ENCODE peak calls at places on chromosomes 16 and 17, in seven cellular contexts. One of them, this sample, is unnamed.

GRCh38 chr16:88355389-88356123 is 27.2 kb upstream of the ZNF469 start:
- DNase-seq in psoas muscle: no peak
- DNase-seq in AG04449: no peak
- DNase-seq in mammary epithelial cell: no peak
- DNase-seq in ascending aorta: no peak
- DNase-seq in right atrium auricular region: no peak
- DNase-seq in suprapubic skin: no peak
- DNase-seq in this sample: no peak

GRCh38 chr16:87074635-87075318 is 242.4 kb downstream of the C16orf95 start:
- DNase-seq in suprapubic skin: no peak
- DNase-seq in ascending aorta: no peak
- DNase-seq in psoas muscle: no peak
- DNase-seq in right atrium auricular region: no peak
- DNase-seq in mammary epithelial cell: no peak
- DNase-seq in AG04449: no peak
- DNase-seq in this sample: no peak

GRCh38 chr16:85258616-85259015 is 146.3 kb upstream of the CIBAR2 start:
- DNase-seq in right atrium auricular region: no peak
- DNase-seq in mammary epithelial cell: no peak
- DNase-seq in suprapubic skin: no peak
- DNase-seq in ascending aorta: no peak
- DNase-seq in AG04449: no peak
- DNase-seq in psoas muscle: no peak
- DNase-seq in this sample: no peak

GRCh38 chr17:69909389-69909788 is 165.6 kb upstream of the KCNJ16 start:
- DNase-seq in ascending aorta: no peak
- DNase-seq in AG04449: no peak
- DNase-seq in right atrium auricular region: no peak
- DNase-seq in psoas muscle: no peak
- DNase-seq in mammary epithelial cell: peak
- DNase-seq in suprapubic skin: no peak
- DNase-seq in this sample: no peak

GRCh38 chr16:9124908-9125584 is 33.6 kb downstream of the HAPSTR1 start:
- DNase-seq in ascending aorta: peak
- DNase-seq in mammary epithelial cell: no peak
- DNase-seq in suprapubic skin: no peak
- DNase-seq in psoas muscle: no peak
- DNase-seq in AG04449: no peak
- DNase-seq in right atrium auricular region: peak
- DNase-seq in this sample: no peak

GRCh38 chr17:77837917-77838316 is 120.6 kb upstream of the TNRC6C start:
- DNase-seq in suprapubic skin: no peak
- DNase-seq in ascending aorta: peak
- DNase-seq in AG04449: no peak
- DNase-seq in mammary epithelial cell: no peak
- DNase-seq in psoas muscle: no peak
- DNase-seq in right atrium auricular region: no peak
- DNase-seq in this sample: no peak

GRCh38 chr17:72118588-72119279 is 2.1 kb upstream of the SOX9 start:
- DNase-seq in right atrium auricular region: peak
- DNase-seq in AG04449: no peak
- DNase-seq in ascending aorta: no peak
- DNase-seq in psoas muscle: peak
- DNase-seq in mammary epithelial cell: peak
- DNase-seq in suprapubic skin: no peak
- DNase-seq in this sample: no peak

GRCh38 chr16:30346286-30346685 is 8.8 kb downstream of the CD2BP2 start:
- DNase-seq in mammary epithelial cell: no peak
- DNase-seq in ascending aorta: no peak
- DNase-seq in suprapubic skin: peak
- DNase-seq in AG04449: no peak
- DNase-seq in right atrium auricular region: no peak
- DNase-seq in psoas muscle: peak
- DNase-seq in this sample: no peak

GRCh38 chr16:86307518-86307903 is 202.8 kb upstream of the FOXF1 start:
- DNase-seq in psoas muscle: no peak
- DNase-seq in suprapubic skin: no peak
- DNase-seq in mammary epithelial cell: peak
- DNase-seq in AG04449: peak
- DNase-seq in ascending aorta: no peak
- DNase-seq in right atrium auricular region: no peak
- DNase-seq in this sample: no peak

GRCh38 chr17:2034806-2035548 is 5.0 kb downstream of the DPH1 start:
- DNase-seq in psoas muscle: no peak
- DNase-seq in suprapubic skin: no peak
- DNase-seq in AG04449: peak
- DNase-seq in mammary epithelial cell: no peak
- DNase-seq in right atrium auricular region: no peak
- DNase-seq in ascending aorta: no peak
- DNase-seq in this sample: no peak

GRCh38 chr17:48840441-48840840 is 9.6 kb downstream of the CALCOCO2 start:
- DNase-seq in ascending aorta: no peak
- DNase-seq in suprapubic skin: no peak
- DNase-seq in mammary epithelial cell: no peak
- DNase-seq in psoas muscle: no peak
- DNase-seq in right atrium auricular region: no peak
- DNase-seq in AG04449: no peak
- DNase-seq in this sample: no peak

GRCh38 chr17:81130385-81131288 is 34.7 kb upstream of the PVALEF start:
- DNase-seq in ascending aorta: no peak
- DNase-seq in suprapubic skin: no peak
- DNase-seq in AG04449: no peak
- DNase-seq in mammary epithelial cell: no peak
- DNase-seq in psoas muscle: no peak
- DNase-seq in right atrium auricular region: no peak
- DNase-seq in this sample: no peak

GRCh38 chr17:76014925-76015261 is 12.2 kb downstream of the EVPL start:
- DNase-seq in suprapubic skin: no peak
- DNase-seq in right atrium auricular region: no peak
- DNase-seq in psoas muscle: no peak
- DNase-seq in mammary epithelial cell: peak
- DNase-seq in ascending aorta: no peak
- DNase-seq in AG04449: no peak
- DNase-seq in this sample: no peak

GRCh38 chr16:87648236-87648635 is 45.9 kb downstream of the JPH3 start:
- DNase-seq in suprapubic skin: no peak
- DNase-seq in mammary epithelial cell: no peak
- DNase-seq in ascending aorta: no peak
- DNase-seq in AG04449: no peak
- DNase-seq in right atrium auricular region: no peak
- DNase-seq in psoas muscle: no peak
- DNase-seq in this sample: no peak

GRCh38 chr16:75305364-75306101 is 54.1 kb upstream of the BCAR1 start:
- DNase-seq in psoas muscle: peak
- DNase-seq in mammary epithelial cell: peak
- DNase-seq in ascending aorta: peak
- DNase-seq in suprapubic skin: peak
- DNase-seq in right atrium auricular region: peak
- DNase-seq in AG04449: peak
- DNase-seq in this sample: peak

GRCh38 chr17:34623856-34624766 is 44.7 kb downstream of the TMEM132E start:
- DNase-seq in right atrium auricular region: no peak
- DNase-seq in mammary epithelial cell: no peak
- DNase-seq in suprapubic skin: no peak
- DNase-seq in ascending aorta: no peak
- DNase-seq in AG04449: no peak
- DNase-seq in psoas muscle: no peak
- DNase-seq in this sample: no peak

GRCh38 chr16:54503011-54503410 is 216.4 kb upstream of the IRX3 start:
- DNase-seq in AG04449: no peak
- DNase-seq in right atrium auricular region: peak
- DNase-seq in suprapubic skin: peak
- DNase-seq in psoas muscle: peak
- DNase-seq in ascending aorta: no peak
- DNase-seq in mammary epithelial cell: no peak
- DNase-seq in this sample: no peak

GRCh38 chr16:17328971-17329370 is 141.8 kb downstream of the XYLT1 start:
- DNase-seq in ascending aorta: peak
- DNase-seq in mammary epithelial cell: no peak
- DNase-seq in suprapubic skin: no peak
- DNase-seq in AG04449: no peak
- DNase-seq in psoas muscle: no peak
- DNase-seq in right atrium auricular region: peak
- DNase-seq in this sample: no peak

GRCh38 chr16:85915125-85915845 is 16.3 kb downstream of the IRF8 start:
- DNase-seq in AG04449: no peak
- DNase-seq in ascending aorta: no peak
- DNase-seq in right atrium auricular region: no peak
- DNase-seq in psoas muscle: no peak
- DNase-seq in mammary epithelial cell: no peak
- DNase-seq in suprapubic skin: no peak
- DNase-seq in this sample: no peak

GRCh38 chr17:79420318-79421243 is 190.3 kb downstream of the RBFOX3 start:
- DNase-seq in suprapubic skin: no peak
- DNase-seq in psoas muscle: no peak
- DNase-seq in ascending aorta: no peak
- DNase-seq in AG04449: no peak
- DNase-seq in mammary epithelial cell: peak
- DNase-seq in right atrium auricular region: no peak
- DNase-seq in this sample: no peak

GRCh38 chr16:25372716-25373115 is 115.1 kb upstream of the ZKSCAN2 start:
- DNase-seq in ascending aorta: no peak
- DNase-seq in AG04449: no peak
- DNase-seq in mammary epithelial cell: no peak
- DNase-seq in suprapubic skin: no peak
- DNase-seq in psoas muscle: no peak
- DNase-seq in right atrium auricular region: no peak
- DNase-seq in this sample: no peak
- TF ChIP-seq CTCF in ascending aorta: no peak
- TF ChIP-seq CTCF in AG04449: no peak
- TF ChIP-seq CTCF in mammary epithelial cell: no peak
- TF ChIP-seq CTCF in suprapubic skin: no peak
- TF ChIP-seq CTCF in psoas muscle: no peak
- TF ChIP-seq CTCF in right atrium auricular region: no peak
- TF ChIP-seq CTCF in this sample: no peak

GRCh38 chr17:29008591-29008990 is 2.8 kb upstream of the SEZ6 start:
- DNase-seq in mammary epithelial cell: no peak
- DNase-seq in AG04449: no peak
- DNase-seq in suprapubic skin: no peak
- DNase-seq in psoas muscle: no peak
- DNase-seq in ascending aorta: no peak
- DNase-seq in right atrium auricular region: no peak
- DNase-seq in this sample: no peak

GRCh38 chr17:29005562-29005887 is 308 bp downstream of the SEZ6 start:
- DNase-seq in AG04449: no peak
- DNase-seq in right atrium auricular region: no peak
- DNase-seq in mammary epithelial cell: no peak
- DNase-seq in psoas muscle: no peak
- DNase-seq in suprapubic skin: no peak
- DNase-seq in ascending aorta: no peak
- DNase-seq in this sample: no peak

GRCh38 chr17:29004081-29004692 is 1.6 kb downstream of the SEZ6 start:
- DNase-seq in suprapubic skin: no peak
- DNase-seq in AG04449: no peak
- DNase-seq in ascending aorta: no peak
- DNase-seq in psoas muscle: no peak
- DNase-seq in right atrium auricular region: no peak
- DNase-seq in mammary epithelial cell: peak
- DNase-seq in this sample: no peak

GRCh38 chr17:29007456-29008455 is 1.9 kb upstream of the SEZ6 start:
- DNase-seq in AG04449: no peak
- DNase-seq in psoas muscle: no peak
- DNase-seq in right atrium auricular region: no peak
- DNase-seq in suprapubic skin: no peak
- DNase-seq in mammary epithelial cell: peak
- DNase-seq in ascending aorta: no peak
- DNase-seq in this sample: no peak

GRCh38 chr17:29005936-29006438 is at the start of gene SEZ6:
- DNase-seq in ascending aorta: peak
- DNase-seq in psoas muscle: peak
- DNase-seq in right atrium auricular region: peak
- DNase-seq in suprapubic skin: no peak
- DNase-seq in mammary epithelial cell: peak
- DNase-seq in AG04449: no peak
- DNase-seq in this sample: peak
- TF ChIP-seq CTCF in ascending aorta: no peak
- TF ChIP-seq CTCF in psoas muscle: peak
- TF ChIP-seq CTCF in right atrium auricular region: no peak
- TF ChIP-seq CTCF in suprapubic skin: peak
- TF ChIP-seq CTCF in mammary epithelial cell: no peak
- TF ChIP-seq CTCF in AG04449: no peak
- TF ChIP-seq CTCF in this sample: no peak

GRCh38 chr17:46922804-46923635 is at the start of gene GOSR2:
- DNase-seq in suprapubic skin: peak
- DNase-seq in psoas muscle: peak
- DNase-seq in right atrium auricular region: peak
- DNase-seq in ascending aorta: peak
- DNase-seq in AG04449: peak
- DNase-seq in mammary epithelial cell: peak
- DNase-seq in this sample: peak

GRCh38 chr17:46928472-46929261 is 5.7 kb downstream of the GOSR2 start:
- DNase-seq in suprapubic skin: no peak
- DNase-seq in mammary epithelial cell: no peak
- DNase-seq in right atrium auricular region: no peak
- DNase-seq in AG04449: no peak
- DNase-seq in psoas muscle: no peak
- DNase-seq in ascending aorta: no peak
- DNase-seq in this sample: no peak

GRCh38 chr17:46929413-46929812 is 6.5 kb downstream of the GOSR2 start:
- DNase-seq in right atrium auricular region: no peak
- DNase-seq in suprapubic skin: no peak
- DNase-seq in mammary epithelial cell: peak
- DNase-seq in ascending aorta: no peak
- DNase-seq in psoas muscle: no peak
- DNase-seq in AG04449: no peak
- DNase-seq in this sample: no peak

GRCh38 chr17:46922487-46922803 is 515 bp upstream of the GOSR2 start:
- DNase-seq in mammary epithelial cell: no peak
- DNase-seq in ascending aorta: no peak
- DNase-seq in suprapubic skin: no peak
- DNase-seq in right atrium auricular region: no peak
- DNase-seq in AG04449: no peak
- DNase-seq in psoas muscle: no peak
- DNase-seq in this sample: no peak

GRCh38 chr17:46925185-46925858 is 2.4 kb downstream of the GOSR2 start:
- DNase-seq in ascending aorta: no peak
- DNase-seq in AG04449: no peak
- DNase-seq in suprapubic skin: no peak
- DNase-seq in psoas muscle: no peak
- DNase-seq in right atrium auricular region: no peak
- DNase-seq in mammary epithelial cell: no peak
- DNase-seq in this sample: no peak
- TF ChIP-seq CTCF in ascending aorta: no peak
- TF ChIP-seq CTCF in AG04449: no peak
- TF ChIP-seq CTCF in suprapubic skin: no peak
- TF ChIP-seq CTCF in psoas muscle: no peak
- TF ChIP-seq CTCF in right atrium auricular region: no peak
- TF ChIP-seq CTCF in mammary epithelial cell: no peak
- TF ChIP-seq CTCF in this sample: no peak

GRCh38 chr16:48365601-48366164 is 19.5 kb downstream of the SIAH1 start:
- DNase-seq in right atrium auricular region: peak
- DNase-seq in ascending aorta: peak
- DNase-seq in suprapubic skin: peak
- DNase-seq in mammary epithelial cell: peak
- DNase-seq in psoas muscle: peak
- DNase-seq in AG04449: peak
- DNase-seq in this sample: peak
- TF ChIP-seq CTCF in right atrium auricular region: no peak
- TF ChIP-seq CTCF in ascending aorta: peak
- TF ChIP-seq CTCF in suprapubic skin: no peak
- TF ChIP-seq CTCF in mammary epithelial cell: no peak
- TF ChIP-seq CTCF in psoas muscle: no peak
- TF ChIP-seq CTCF in AG04449: peak
- TF ChIP-seq CTCF in this sample: no peak

GRCh38 chr16:4416200-4417032 is at the start of gene CORO7:
- DNase-seq in ascending aorta: peak
- DNase-seq in psoas muscle: peak
- DNase-seq in mammary epithelial cell: peak
- DNase-seq in suprapubic skin: peak
- DNase-seq in right atrium auricular region: peak
- DNase-seq in AG04449: no peak
- DNase-seq in this sample: peak
- TF ChIP-seq CTCF in ascending aorta: no peak
- TF ChIP-seq CTCF in psoas muscle: no peak
- TF ChIP-seq CTCF in mammary epithelial cell: no peak
- TF ChIP-seq CTCF in suprapubic skin: no peak
- TF ChIP-seq CTCF in right atrium auricular region: no peak
- TF ChIP-seq CTCF in AG04449: no peak
- TF ChIP-seq CTCF in this sample: no peak